ENCODE peak calls at places on chromosomes 7 and 10, in seven cellular contexts. V is CD4-positive, alpha-beta T cell; I is WTC11; N is mucosa of gallbladder; G is stomach; H is fibroblast of villous mesenchyme; K is MV-4-11. R is an unnamed sample.
A peak's percentile ranks its signal among the peaks of the same experiment; 100 is the strongest.

GRCh38 chr7:69932034-69932628 is 333.9 kb downstream of the AUTS2 start:
- DNase-seq in H (peak; percentile 23), N (no peak), I (peak; percentile 12), G (no peak), V (no peak), K (peak; percentile 9), R (peak; percentile 3)

GRCh38 chr7:117247809-117248208 is 75.0 kb downstream of the WNT2 start:
- DNase-seq in V (no peak), N (no peak), K (no peak), I (no peak), H (no peak), G (no peak), R (no peak)

GRCh38 chr7:143148651-143149050 is 16.8 kb downstream of the PIP start:
- DNase-seq in G (no peak), H (no peak), K (no peak), N (no peak), V (no peak), I (no peak), R (no peak)

GRCh38 chr10:26642896-26643653 is 54.4 kb upstream of the PDSS1 start:
- DNase-seq in N (no peak), G (no peak), I (peak; percentile 25), V (no peak), K (no peak), H (no peak), R (no peak)

GRCh38 chr10:51273572-51273971 is 199.3 kb downstream of the PRKG1 start:
- DNase-seq in H (no peak), N (no peak), G (no peak), V (no peak), K (peak; percentile 88), I (no peak), R (no peak)

GRCh38 chr10:2246747-2247146 is 509.4 kb upstream of the ADARB2 start:
- DNase-seq in N (no peak), G (no peak), H (no peak), K (no peak), I (no peak), V (no peak), R (no peak)

GRCh38 chr10:31697271-31698168 is 231.1 kb downstream of the ARHGAP12 start:
- DNase-seq in H (peak; percentile 81), I (no peak), V (no peak), N (peak; percentile 73), K (peak; percentile 62), G (peak; percentile 53), R (no peak)

GRCh38 chr10:100024741-100025140 is 15.0 kb upstream of the DNMBP start:
- DNase-seq in N (no peak), H (no peak), I (no peak), K (no peak), G (no peak), V (no peak), R (no peak)

GRCh38 chr10:9103301-9103700 is 1048.8 kb downstream of the GATA3 start:
- DNase-seq in H (no peak), V (no peak), I (no peak), G (no peak), N (no peak), K (no peak), R (no peak)

GRCh38 chr7:26307226-26307625 is 15.6 kb downstream of the SNX10 start:
- DNase-seq in I (no peak), G (no peak), H (peak; percentile 73), K (peak; percentile 77), N (no peak), V (no peak), R (no peak)

GRCh38 chr7:90825779-90826178 is 229.7 kb downstream of the CDK14 start:
- DNase-seq in V (no peak), H (peak; percentile 88), I (no peak), K (no peak), G (no peak), N (no peak), R (no peak)

GRCh38 chr7:21028186-21028989 is 241.7 kb upstream of the SP8 start:
- DNase-seq in N (no peak), K (peak; percentile 52), G (no peak), H (no peak), V (no peak), I (peak; percentile 30), R (no peak)

GRCh38 chr7:7176421-7177043 is 5.8 kb upstream of the C1GALT1 start:
- DNase-seq in K (peak; percentile 68), N (no peak), G (no peak), H (peak; percentile 74), V (no peak), I (no peak), R (peak; percentile 53)

GRCh38 chr7:159280008-159280407 is 135.3 kb upstream of the VIPR2 start:
- DNase-seq in K (no peak), V (no peak), H (no peak), N (no peak), G (no peak), I (no peak), R (no peak)

GRCh38 chr7:1058821-1059199 is 14.5 kb downstream of the GPR146 start:
- DNase-seq in N (no peak), V (no peak), H (no peak), I (no peak), K (no peak), G (no peak), R (no peak)

GRCh38 chr7:142158741-142159496 is 47.4 kb downstream of the MGAM2 start:
- DNase-seq in N (no peak), H (no peak), I (no peak), K (no peak), G (no peak), V (no peak), R (no peak)

GRCh38 chr10:132835848-132836233 is 49.9 kb upstream of the NKX6-2 start:
- DNase-seq in I (no peak), K (no peak), G (no peak), H (no peak), N (no peak), V (no peak), R (no peak)

GRCh38 chr7:46233585-46234329 is 312.7 kb upstream of the IGFBP3 start:
- DNase-seq in V (no peak), K (no peak), H (no peak), G (no peak), N (no peak), I (no peak), R (no peak)

GRCh38 chr7:154330318-154330717 is 278.1 kb downstream of the DPP6 start:
- DNase-seq in N (no peak), H (no peak), K (no peak), V (no peak), I (no peak), G (no peak), R (no peak)

GRCh38 chr7:90271753-90272152 is 26.8 kb downstream of the CFAP69 start:
- DNase-seq in K (no peak), V (no peak), G (no peak), I (no peak), N (no peak), H (peak; percentile 53), R (no peak)

GRCh38 chr7:8094164-8095140 is 125.9 kb downstream of the GLCCI1 start:
- DNase-seq in I (no peak), V (no peak), N (no peak), K (no peak), H (no peak), G (no peak), R (no peak)

GRCh38 chr7:45146531-45147379 is 10.8 kb upstream of the RAMP3 start:
- DNase-seq in H (no peak), I (no peak), N (no peak), K (no peak), V (no peak), G (no peak), R (no peak)

GRCh38 chr7:131859162-131859821 is 302.9 kb upstream of the PODXL start:
- DNase-seq in K (peak; percentile 62), V (peak; percentile 6), H (peak; percentile 53), G (peak; percentile 70), N (peak; percentile 70), I (peak; percentile 83), R (peak; percentile 33)

GRCh38 chr7:22008011-22008410 is 62.3 kb upstream of the CDCA7L start:
- DNase-seq in G (no peak), N (no peak), H (no peak), V (no peak), K (no peak), I (no peak), R (no peak)

GRCh38 chr7:5699951-5700384 is 81.5 kb downstream of the RNF216 start:
- DNase-seq in I (no peak), G (no peak), N (no peak), K (no peak), H (peak; percentile 27), V (no peak), R (no peak)

GRCh38 chr10:29435809-29436501 is 147.1 kb downstream of the LYZL1 start:
- DNase-seq in V (no peak), H (peak; percentile 60), G (no peak), I (no peak), K (no peak), N (no peak), R (no peak)

GRCh38 chr7:75922966-75923603 is 8.1 kb downstream of the POR start:
- DNase-seq in H (no peak), G (no peak), K (no peak), I (no peak), V (no peak), N (no peak), R (no peak)

GRCh38 chr7:128830231-128831177 is at the start of gene FLNC:
- DNase-seq in N (peak; percentile 40), I (peak; percentile 45), H (peak; percentile 75), V (peak; percentile 20), G (peak; percentile 50), K (no peak), R (no peak)

GRCh38 chr7:17134786-17135185 is 163.7 kb upstream of the AHR start:
- DNase-seq in G (no peak), H (no peak), K (no peak), I (no peak), V (no peak), N (no peak), R (no peak)

GRCh38 chr10:114859227-114859626 is 37.6 kb downstream of the FHIP2A start:
- DNase-seq in I (no peak), G (no peak), H (no peak), N (no peak), K (no peak), V (no peak), R (no peak)

GRCh38 chr10:73848821-73849489 is 25.4 kb downstream of the CAMK2G start:
- DNase-seq in N (peak; percentile 86), G (peak; percentile 88), K (peak; percentile 99), V (peak; percentile 87), I (peak; percentile 93), H (peak; percentile 78), R (peak; percentile 97)

GRCh38 chr7:96327429-96327828 is 5.5 kb upstream of the SLC25A13 start:
- DNase-seq in G (peak; percentile 92), N (peak; percentile 77), K (no peak), I (no peak), V (no peak), H (no peak), R (no peak)

GRCh38 chr7:50792342-50793114 is 9.8 kb upstream of the GRB10 start:
- DNase-seq in K (peak; percentile 61), G (no peak), H (peak; percentile 73), N (no peak), I (peak; percentile 38), V (no peak), R (no peak)

GRCh38 chr7:138170959-138171703 is 94.9 kb downstream of the AKR1D1 start:
- DNase-seq in K (peak; percentile 82), N (no peak), V (no peak), I (no peak), H (no peak), G (no peak), R (no peak)

GRCh38 chr7:44408596-44408995 is 81.9 kb downstream of the NUDCD3 start:
- DNase-seq in H (no peak), V (no peak), K (no peak), G (no peak), N (no peak), I (peak; percentile 48), R (no peak)

GRCh38 chr7:24715661-24716479 is 41.4 kb downstream of the GSDME start:
- DNase-seq in K (peak; percentile 36), G (no peak), I (peak; percentile 53), N (no peak), V (no peak), H (peak; percentile 41), R (no peak)

GRCh38 chr10:33519130-33519860 is 184.8 kb upstream of the NRP1 start:
- DNase-seq in K (no peak), N (no peak), G (no peak), H (no peak), I (no peak), V (no peak), R (no peak)